ENCODE peak calls at places on chromosomes 3 and 15, in five cellular contexts. One of them, this sample, is unnamed. For H3K4me1, the result is how much of the 10 kb centered on the place peaks cover.

GRCh38 chr3:185152433-185153169 is at the start of gene C3orf70:
- DNase-seq in PC-3: peak
- DNase-seq in endothelial cell of umbilical vein: peak
- DNase-seq in neuronal stem cell: peak
- DNase-seq in neural progenitor cell: peak
- DNase-seq in this sample: peak

GRCh38 chr3:183108470-183108869 is 9.2 kb upstream of the MCCC1 start:
- DNase-seq in PC-3: no peak
- DNase-seq in endothelial cell of umbilical vein: no peak
- DNase-seq in neuronal stem cell: no peak
- DNase-seq in neural progenitor cell: no peak
- DNase-seq in this sample: no peak

GRCh38 chr3:66520716-66521115 is 19.9 kb upstream of the LRIG1 start:
- DNase-seq in PC-3: no peak
- DNase-seq in endothelial cell of umbilical vein: no peak
- DNase-seq in neuronal stem cell: no peak
- DNase-seq in neural progenitor cell: no peak
- DNase-seq in this sample: no peak

GRCh38 chr3:87997298-87997697 is 61.5 kb downstream of the CGGBP1 start:
- DNase-seq in PC-3: peak
- DNase-seq in endothelial cell of umbilical vein: peak
- DNase-seq in neuronal stem cell: no peak
- DNase-seq in neural progenitor cell: no peak
- DNase-seq in this sample: peak

GRCh38 chr3:85576091-85576690 is 617.4 kb downstream of the CADM2 start:
- DNase-seq in PC-3: peak
- DNase-seq in endothelial cell of umbilical vein: peak
- DNase-seq in neuronal stem cell: peak
- DNase-seq in neural progenitor cell: peak
- DNase-seq in this sample: peak

GRCh38 chr3:145854486-145854885 is 306.5 kb downstream of the PLOD2 start:
- DNase-seq in PC-3: no peak
- DNase-seq in endothelial cell of umbilical vein: no peak
- DNase-seq in neuronal stem cell: no peak
- DNase-seq in neural progenitor cell: no peak
- DNase-seq in this sample: no peak

GRCh38 chr3:39278616-39278935 is 1.3 kb downstream of the CX3CR1 start:
- DNase-seq in PC-3: no peak
- DNase-seq in endothelial cell of umbilical vein: no peak
- DNase-seq in neuronal stem cell: no peak
- DNase-seq in neural progenitor cell: no peak
- DNase-seq in this sample: no peak

GRCh38 chr15:63509933-63510547 is 5.6 kb downstream of the USP3 start:
- DNase-seq in PC-3: peak
- DNase-seq in endothelial cell of umbilical vein: peak
- DNase-seq in neuronal stem cell: no peak
- DNase-seq in neural progenitor cell: no peak
- DNase-seq in this sample: peak

GRCh38 chr3:105836533-105836932 is 32.3 kb downstream of the CBLB start:
- DNase-seq in PC-3: peak
- DNase-seq in endothelial cell of umbilical vein: no peak
- DNase-seq in neuronal stem cell: no peak
- DNase-seq in neural progenitor cell: no peak
- DNase-seq in this sample: peak

GRCh38 chr3:78895528-78895927 is 872.3 kb downstream of the ROBO1 start:
- DNase-seq in PC-3: no peak
- DNase-seq in endothelial cell of umbilical vein: no peak
- DNase-seq in neuronal stem cell: no peak
- DNase-seq in neural progenitor cell: no peak
- DNase-seq in this sample: peak

GRCh38 chr15:74209997-74210573 is 7.5 kb upstream of the STRA6 start:
- DNase-seq in PC-3: no peak
- DNase-seq in endothelial cell of umbilical vein: peak
- DNase-seq in neuronal stem cell: no peak
- DNase-seq in neural progenitor cell: no peak
- DNase-seq in this sample: peak

GRCh38 chr3:16064660-16065414 is 109.6 kb upstream of the GALNT15 start:
- DNase-seq in PC-3: peak
- DNase-seq in endothelial cell of umbilical vein: peak
- DNase-seq in neuronal stem cell: no peak
- DNase-seq in neural progenitor cell: no peak
- DNase-seq in this sample: peak

GRCh38 chr3:194632983-194633348 is 253 bp downstream of the TMEM44 start:
- DNase-seq in PC-3: no peak
- DNase-seq in endothelial cell of umbilical vein: peak
- DNase-seq in neuronal stem cell: peak
- DNase-seq in neural progenitor cell: no peak
- DNase-seq in this sample: peak

GRCh38 chr3:172098698-172099494 is 59.5 kb downstream of the FNDC3B start:
- DNase-seq in PC-3: no peak
- DNase-seq in endothelial cell of umbilical vein: no peak
- DNase-seq in neuronal stem cell: no peak
- DNase-seq in neural progenitor cell: peak
- DNase-seq in this sample: peak

GRCh38 chr3:12405432-12406272 is 78.6 kb upstream of the TSEN2 start:
- DNase-seq in PC-3: peak
- DNase-seq in endothelial cell of umbilical vein: peak
- DNase-seq in neuronal stem cell: no peak
- DNase-seq in neural progenitor cell: no peak
- DNase-seq in this sample: peak

GRCh38 chr3:128726691-128727031 is 678 bp downstream of the RAB7A start:
- DNase-seq in PC-3: peak
- DNase-seq in endothelial cell of umbilical vein: peak
- DNase-seq in neuronal stem cell: peak
- DNase-seq in neural progenitor cell: peak
- DNase-seq in this sample: peak

GRCh38 chr15:43776101-43776717 is 557 bp downstream of the ELL3 start:
- DNase-seq in PC-3: peak
- DNase-seq in endothelial cell of umbilical vein: no peak
- DNase-seq in neuronal stem cell: peak
- DNase-seq in neural progenitor cell: peak
- DNase-seq in this sample: no peak

GRCh38 chr15:41334293-41335120 is 1.8 kb downstream of the NUSAP1 start:
- DNase-seq in PC-3: peak
- DNase-seq in endothelial cell of umbilical vein: no peak
- DNase-seq in neuronal stem cell: no peak
- DNase-seq in neural progenitor cell: peak
- DNase-seq in this sample: no peak

GRCh38 chr15:62986948-62987347 is 55.6 kb upstream of the TPM1 start:
- DNase-seq in PC-3: no peak
- DNase-seq in endothelial cell of umbilical vein: no peak
- DNase-seq in neuronal stem cell: no peak
- DNase-seq in neural progenitor cell: no peak
- DNase-seq in this sample: no peak

GRCh38 chr15:33860749-33861148 is 107.5 kb upstream of the CHRM5 start:
- DNase-seq in PC-3: peak
- DNase-seq in endothelial cell of umbilical vein: peak
- DNase-seq in neuronal stem cell: no peak
- DNase-seq in neural progenitor cell: no peak
- DNase-seq in this sample: peak

GRCh38 chr3:190860531-190860930 is 2.0 kb downstream of the GMNC start:
- DNase-seq in PC-3: no peak
- DNase-seq in endothelial cell of umbilical vein: no peak
- DNase-seq in neuronal stem cell: no peak
- DNase-seq in neural progenitor cell: no peak
- DNase-seq in this sample: no peak

GRCh38 chr3:53120336-53120735 is 9.9 kb downstream of the RFT1 start:
- DNase-seq in PC-3: no peak
- DNase-seq in endothelial cell of umbilical vein: no peak
- DNase-seq in neuronal stem cell: no peak
- DNase-seq in neural progenitor cell: no peak
- DNase-seq in this sample: no peak

GRCh38 chr3:57985176-57985976 is 22.8 kb upstream of the FLNB start:
- DNase-seq in PC-3: peak
- DNase-seq in endothelial cell of umbilical vein: no peak
- DNase-seq in neuronal stem cell: no peak
- DNase-seq in neural progenitor cell: no peak
- DNase-seq in this sample: no peak

GRCh38 chr3:57983734-57984518 is 24.3 kb upstream of the FLNB start:
- DNase-seq in PC-3: peak
- DNase-seq in endothelial cell of umbilical vein: peak
- DNase-seq in neuronal stem cell: no peak
- DNase-seq in neural progenitor cell: peak
- DNase-seq in this sample: peak

GRCh38 chr3:57981483-57982087 is 26.6 kb upstream of the FLNB start:
- DNase-seq in PC-3: peak
- DNase-seq in endothelial cell of umbilical vein: no peak
- DNase-seq in neuronal stem cell: no peak
- DNase-seq in neural progenitor cell: no peak
- DNase-seq in this sample: no peak

GRCh38 chr3:57980416-57980815 is 27.8 kb upstream of the FLNB start:
- DNase-seq in PC-3: no peak
- DNase-seq in endothelial cell of umbilical vein: no peak
- DNase-seq in neuronal stem cell: no peak
- DNase-seq in neural progenitor cell: no peak
- DNase-seq in this sample: no peak

DNA sequence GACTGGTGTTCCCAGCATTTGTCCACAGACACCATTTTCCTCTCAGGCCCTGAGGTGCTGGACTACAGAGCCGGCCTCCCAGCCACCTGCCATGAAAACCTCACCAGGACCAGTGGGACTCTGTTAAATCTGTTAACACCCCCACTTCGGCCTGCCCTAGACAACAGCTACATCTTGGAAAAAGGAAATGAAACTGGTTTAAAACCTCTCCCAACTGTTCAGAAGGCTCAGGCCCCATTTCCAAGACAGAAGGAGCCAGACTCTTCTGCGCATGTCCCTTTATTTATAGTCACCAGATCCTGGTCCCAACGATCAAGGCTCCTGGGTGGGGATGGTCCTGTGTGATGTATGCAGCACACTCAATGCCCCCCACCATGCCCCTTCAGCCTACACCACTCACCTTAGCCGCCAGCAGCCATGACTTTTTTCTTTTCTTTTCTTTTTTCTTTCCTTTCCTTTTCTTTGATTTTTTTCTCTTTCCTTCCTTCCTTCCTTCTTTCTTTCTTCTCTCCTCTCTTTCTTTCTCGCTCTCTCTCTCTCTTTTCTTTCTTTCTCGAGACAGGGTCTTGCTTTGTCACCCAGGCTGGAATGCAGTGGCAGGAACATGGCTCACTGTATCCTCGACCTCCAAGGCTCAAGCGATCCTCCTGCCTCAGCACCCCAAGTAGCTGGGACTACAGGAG is 25.5 kb upstream of the FLNB start:
- DNase-seq in PC-3: no peak
- DNase-seq in endothelial cell of umbilical vein: no peak
- DNase-seq in neuronal stem cell: no peak
- DNase-seq in neural progenitor cell: no peak
- DNase-seq in this sample: no peak
- H3K9ac ChIP-seq in PC-3: no peak
- H3K9ac ChIP-seq in endothelial cell of umbilical vein: no peak
- H3K9ac ChIP-seq in neuronal stem cell: no peak
- H3K9ac ChIP-seq in neural progenitor cell: no peak
- H3K9ac ChIP-seq in this sample: no peak

DNA sequence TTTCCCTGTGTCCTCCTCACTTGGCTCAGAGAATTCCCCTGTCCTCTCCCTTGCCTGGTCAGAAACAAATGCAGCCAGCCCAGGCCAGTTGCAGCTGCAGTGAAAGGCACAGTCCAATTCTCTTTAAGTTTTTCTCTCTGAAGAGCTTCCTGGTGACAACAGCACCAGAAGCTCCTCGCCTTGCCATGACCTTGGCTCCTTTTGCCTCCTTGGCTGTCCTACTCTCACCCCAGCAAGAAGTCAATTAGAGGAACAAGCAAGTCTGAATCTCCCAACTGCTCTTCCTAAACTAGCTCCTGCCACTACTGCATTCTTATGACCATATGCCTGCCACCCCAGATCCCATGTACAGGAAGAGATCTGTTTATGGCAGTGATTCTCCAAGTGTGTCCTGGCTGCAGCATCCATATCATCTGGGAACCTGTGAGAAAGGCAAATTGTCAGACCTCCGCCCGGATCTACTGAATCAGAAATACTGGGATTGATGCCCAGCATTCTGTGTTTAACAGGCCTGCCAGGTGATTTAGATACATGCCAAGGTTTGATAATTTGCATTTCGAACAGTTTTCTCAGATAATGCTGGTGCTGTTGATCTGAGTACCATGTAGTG is 165.7 kb downstream of the SSR3 start:
- DNase-seq in PC-3: no peak
- DNase-seq in endothelial cell of umbilical vein: no peak
- DNase-seq in neuronal stem cell: no peak
- DNase-seq in neural progenitor cell: no peak
- DNase-seq in this sample: no peak
- H3K4me2 ChIP-seq in PC-3: no peak
- H3K4me2 ChIP-seq in endothelial cell of umbilical vein: no peak
- H3K4me2 ChIP-seq in neuronal stem cell: no peak
- H3K4me2 ChIP-seq in neural progenitor cell: no peak
- H3K4me2 ChIP-seq in this sample: no peak

GRCh38 chr3:113103588-113103987 is 107.8 kb upstream of the BOC start:
- DNase-seq in PC-3: no peak
- DNase-seq in endothelial cell of umbilical vein: no peak
- DNase-seq in neuronal stem cell: no peak
- DNase-seq in neural progenitor cell: no peak
- DNase-seq in this sample: no peak
- H3K4me1 ChIP-seq in PC-3: under half
- H3K4me1 ChIP-seq in endothelial cell of umbilical vein: under half
- H3K4me1 ChIP-seq in neuronal stem cell: under half
- H3K4me1 ChIP-seq in neural progenitor cell: under half
- H3K4me1 ChIP-seq in this sample: under half

DNA sequence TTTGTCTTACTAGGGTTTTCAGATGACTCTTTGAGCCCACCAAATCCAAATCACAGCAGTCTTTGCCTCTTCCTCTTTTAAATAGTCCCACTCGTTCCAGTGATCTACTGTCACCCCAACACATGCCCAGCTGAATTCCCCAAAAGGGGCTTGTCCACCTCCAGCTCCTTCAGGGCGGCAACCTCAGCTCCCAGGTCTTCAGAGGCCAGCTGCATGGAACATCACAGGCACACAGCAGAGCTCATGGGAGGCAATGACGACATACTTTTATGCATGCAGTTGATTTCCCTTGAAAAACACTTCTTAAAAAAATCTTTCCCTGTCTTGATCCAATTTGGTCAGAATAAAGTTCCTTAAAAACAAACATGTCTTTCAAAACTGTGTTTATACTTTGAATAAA is 244.3 kb upstream of the NR2F2 start:
- DNase-seq in PC-3: no peak
- DNase-seq in endothelial cell of umbilical vein: peak
- DNase-seq in neuronal stem cell: peak
- DNase-seq in neural progenitor cell: peak
- DNase-seq in this sample: no peak
- H3K9ac ChIP-seq in PC-3: no peak
- H3K9ac ChIP-seq in endothelial cell of umbilical vein: no peak
- H3K9ac ChIP-seq in neuronal stem cell: no peak
- H3K9ac ChIP-seq in neural progenitor cell: no peak
- H3K9ac ChIP-seq in this sample: no peak

DNA sequence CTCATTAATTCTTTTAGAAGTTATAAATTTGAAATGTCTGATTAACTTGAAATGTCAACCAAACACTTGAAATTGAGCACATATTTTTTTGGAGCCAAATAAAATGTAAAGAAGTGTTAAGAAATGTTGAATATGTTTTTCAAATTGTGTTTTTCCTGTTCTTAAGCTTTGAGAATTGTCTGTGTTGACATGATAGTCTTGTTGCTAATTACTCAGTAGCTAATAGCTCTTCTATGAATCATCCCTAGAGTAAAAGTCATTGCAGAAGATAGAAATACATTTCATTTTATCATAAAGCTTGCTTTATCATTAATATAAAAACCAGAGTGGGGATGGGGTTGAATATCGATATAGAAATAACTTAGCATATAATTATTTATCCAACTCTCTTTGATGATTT is 41.9 kb upstream of the ABHD10 start:
- DNase-seq in PC-3: peak
- DNase-seq in endothelial cell of umbilical vein: peak
- DNase-seq in neuronal stem cell: no peak
- DNase-seq in neural progenitor cell: no peak
- DNase-seq in this sample: peak
- H3K4me2 ChIP-seq in PC-3: peak
- H3K4me2 ChIP-seq in endothelial cell of umbilical vein: peak
- H3K4me2 ChIP-seq in neuronal stem cell: no peak
- H3K4me2 ChIP-seq in neural progenitor cell: no peak
- H3K4me2 ChIP-seq in this sample: peak